ENCODE peak calls at places on chromosomes 16 and 17, in ten cellular contexts. D, Y, P, E, C, M, J, O, X and R are unnamed samples.

GRCh38 chr16:27341549-27341948 is 27.8 kb downstream of the IL4R start:
- DNase-seq in D (no peak), Y (no peak), P (no peak), E (no peak), C (no peak), M (no peak), J (no peak), O (no peak), X (no peak), R (no peak)

GRCh38 chr16:31452631-31453106 is 6.6 kb upstream of the ARMC5 start:
- DNase-seq in D (peak; percentile 87), Y (no peak), P (no peak), E (peak; percentile 77), C (peak; percentile 76), M (no peak), J (peak; percentile 23), O (no peak), X (no peak), R (no peak)

GRCh38 chr16:3038256-3038655 is 1.5 kb upstream of the BICDL2 start:
- DNase-seq in D (no peak), Y (peak; percentile 84), P (no peak), E (peak; percentile 80), C (no peak), M (no peak), J (no peak), O (no peak), X (no peak), R (no peak)

GRCh38 chr16:56830669-56831068 is 34.3 kb upstream of the SLC12A3 start:
- DNase-seq in D (no peak), Y (no peak), P (no peak), E (no peak), C (no peak), M (no peak), J (no peak), O (no peak), X (no peak), R (no peak)

GRCh38 chr17:79750650-79751545 is 20.2 kb downstream of the ENPP7 start:
- DNase-seq in D (no peak), Y (no peak), P (no peak), E (peak; percentile 67), C (peak; percentile 37), M (no peak), J (no peak), O (no peak), X (peak; percentile 2), R (no peak)

GRCh38 chr16:81821422-81822128 is 42.5 kb downstream of the PLCG2 start:
- DNase-seq in D (peak; percentile 17), Y (no peak), P (peak; percentile 95), E (no peak), C (no peak), M (peak; percentile 47), J (no peak), O (peak; percentile 46), X (no peak), R (no peak)

GRCh38 chr17:75289832-75290337 is 652 bp upstream of the SLC25A19 start:
- DNase-seq in D (peak; percentile 68), Y (no peak), P (peak; percentile 91), E (no peak), C (peak; percentile 70), M (no peak), J (peak; percentile 61), O (no peak), X (no peak), R (no peak)

GRCh38 chr16:13919330-13919682 is 648 bp upstream of the ERCC4 start:
- DNase-seq in D (peak; percentile 55), Y (no peak), P (peak; percentile 59), E (no peak), C (no peak), M (peak; percentile 38), J (no peak), O (peak; percentile 44), X (no peak), R (no peak)

DNA sequence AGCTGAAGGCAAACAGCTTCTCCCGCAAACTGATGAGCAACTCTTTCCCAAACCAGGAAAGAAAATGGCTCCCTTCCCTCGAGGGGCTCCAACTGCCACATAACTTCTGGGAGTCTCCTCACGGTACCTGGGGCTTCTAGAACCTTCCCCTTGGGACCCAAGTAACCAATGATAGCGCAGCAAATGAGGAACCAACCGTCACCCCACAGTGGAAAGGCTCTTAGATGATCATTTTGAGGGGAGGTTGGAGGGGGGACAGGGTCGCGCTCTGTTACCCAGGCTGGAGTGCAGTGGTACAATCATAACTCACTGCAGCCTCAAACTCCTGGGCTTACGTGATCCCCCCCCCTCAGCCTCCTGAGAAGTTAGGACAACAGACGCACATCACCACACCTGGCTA is at the start of gene DNAH17:
- DNase-seq in D (no peak), Y (no peak), P (no peak), E (no peak), C (no peak), M (no peak), J (no peak), O (no peak), X (no peak), R (no peak)
- TF ChIP-seq CTCF in D (no peak), Y (no peak), P (no peak), E (no peak), C (no peak), M (no peak), J (no peak), O (no peak), X (no peak), R (no peak)

GRCh38 chr17:29043539-29044165 is 711 bp downstream of the PIPOX start:
- DNase-seq in D (no peak), Y (no peak), P (no peak), E (no peak), C (no peak), M (no peak), J (no peak), O (no peak), X (no peak), R (no peak)

GRCh38 chr17:29045026-29045425 is 2.1 kb downstream of the PIPOX start:
- DNase-seq in D (no peak), Y (no peak), P (no peak), E (no peak), C (no peak), M (no peak), J (no peak), O (no peak), X (no peak), R (no peak)

GRCh38 chr17:29042026-29042678 is 789 bp upstream of the PIPOX start:
- DNase-seq in D (no peak), Y (no peak), P (no peak), E (no peak), C (no peak), M (no peak), J (no peak), O (no peak), X (no peak), R (no peak)

GRCh38 chr17:29041091-29041490 is 1.9 kb upstream of the PIPOX start:
- DNase-seq in D (no peak), Y (no peak), P (no peak), E (no peak), C (no peak), M (no peak), J (no peak), O (no peak), X (no peak), R (no peak)

DNA sequence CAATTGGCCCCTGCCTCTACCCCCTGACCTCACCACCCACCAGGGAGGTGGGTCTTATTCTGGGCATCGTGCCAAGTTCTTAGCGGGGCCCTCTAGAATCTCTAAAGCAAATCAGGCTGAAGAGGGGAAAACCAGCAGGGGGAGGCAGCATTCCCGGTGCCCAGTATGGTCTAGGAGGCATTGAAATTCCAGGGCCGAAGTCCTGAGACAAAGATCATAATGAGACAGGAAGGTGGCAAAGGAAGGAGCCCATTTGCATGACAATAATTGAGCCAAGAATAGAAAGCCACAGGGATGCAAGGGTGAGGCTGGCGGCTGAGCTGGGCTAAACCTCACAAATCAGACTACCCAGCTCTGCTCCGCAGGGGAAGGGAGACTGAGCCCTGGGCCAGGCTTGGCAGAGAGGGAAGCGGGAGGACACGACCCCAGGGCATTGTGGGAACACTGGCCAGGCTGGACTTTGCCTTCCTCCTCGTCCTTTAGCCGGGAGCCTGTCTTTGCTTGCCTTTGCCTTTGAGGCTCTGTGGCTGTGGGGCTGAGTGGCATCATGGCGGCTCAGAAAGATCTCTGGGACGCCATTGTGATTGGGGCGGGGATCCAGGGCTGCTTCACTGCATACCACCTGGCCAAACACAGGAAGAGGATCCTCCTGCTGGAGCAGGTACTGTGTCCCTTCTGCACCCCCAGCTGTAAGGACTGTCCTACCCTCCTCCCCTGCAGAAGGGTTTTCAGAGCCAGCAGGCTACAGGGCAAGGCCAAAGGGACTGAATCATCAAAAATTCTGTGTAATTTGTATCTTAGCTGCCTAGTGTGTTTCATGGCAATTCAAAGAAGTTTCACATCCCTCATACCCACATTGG is at the start of gene PIPOX:
- DNase-seq in D (peak; percentile 61), Y (no peak), P (peak; percentile 54), E (no peak), C (peak; percentile 17), M (no peak), J (no peak), O (no peak), X (no peak), R (peak; percentile 37)
- TF ChIP-seq CTCF in D (peak; percentile 40), Y (no peak), P (no peak), E (no peak), C (no peak), M (no peak), J (no peak), O (no peak), X (peak; percentile 67), R (no peak)

DNA sequence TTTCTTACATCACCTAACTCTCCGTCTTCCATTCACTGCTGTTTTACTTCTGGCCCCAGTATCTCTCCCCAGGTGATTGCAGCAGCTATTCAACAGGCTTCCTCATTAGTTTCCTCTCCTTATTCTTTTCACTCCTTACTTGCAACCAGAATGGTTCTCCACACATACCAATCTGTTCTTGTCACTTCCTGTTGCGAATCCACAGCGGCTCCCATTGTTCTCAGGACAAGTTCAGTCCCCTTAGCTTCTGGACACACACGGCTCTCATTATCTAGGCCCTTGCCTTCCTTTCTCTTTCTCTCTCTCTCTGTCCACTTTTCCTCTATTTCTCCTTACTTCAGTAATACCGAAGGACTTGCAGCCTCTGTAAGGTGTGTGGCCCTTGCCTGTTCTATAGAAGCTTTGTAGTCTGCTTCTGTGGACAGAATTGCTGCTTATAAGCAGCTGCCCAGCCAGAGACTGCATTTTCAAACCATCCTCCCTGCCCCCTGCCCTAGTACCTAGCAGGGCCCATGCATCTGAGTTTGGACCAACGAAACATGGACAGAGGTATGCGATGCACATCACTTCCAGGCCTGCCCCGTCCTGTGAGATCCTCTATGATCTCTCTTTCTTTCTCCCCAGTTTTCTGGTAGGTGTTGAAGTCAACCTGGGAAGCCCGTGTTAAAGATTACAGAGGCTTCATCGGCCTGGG is 45.7 kb downstream of the VAT1L start:
- DNase-seq in D (peak; percentile 83), Y (no peak), P (no peak), E (no peak), C (no peak), M (no peak), J (no peak), O (no peak), X (no peak), R (no peak)
- TF ChIP-seq CTCF in D (no peak), Y (no peak), P (no peak), E (no peak), C (no peak), M (no peak), J (no peak), O (no peak), X (no peak), R (no peak)

DNA sequence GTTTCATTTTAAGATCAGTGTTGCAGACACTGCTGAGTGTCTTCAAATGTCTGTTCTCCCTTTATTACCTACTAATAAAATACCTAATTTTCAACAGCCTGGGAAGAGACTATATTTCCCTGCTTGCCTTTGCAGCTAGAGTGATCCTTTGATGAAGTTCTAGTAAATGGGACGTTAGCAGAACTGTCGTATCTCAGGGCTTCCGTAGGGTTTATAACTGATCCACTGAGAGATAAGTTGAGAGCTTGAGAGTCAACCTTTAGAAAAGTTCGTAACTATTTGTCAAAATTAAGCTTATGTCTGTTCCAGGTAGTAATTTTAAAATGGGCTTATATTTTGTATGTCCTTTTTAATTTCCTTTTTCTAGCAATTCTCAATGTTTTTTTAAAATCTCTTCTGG is 527.0 kb downstream of the MAF start:
- DNase-seq in D (no peak), Y (no peak), P (no peak), E (no peak), C (no peak), M (no peak), J (no peak), O (no peak), X (no peak), R (no peak)
- TF ChIP-seq CTCF in D (no peak), Y (no peak), P (no peak), E (no peak), C (no peak), M (no peak), J (no peak), O (no peak), X (no peak), R (no peak)